ENCODE peak calls at places on chromosome 4, in four cellular contexts. M is tibial nerve, G is Peyer's patch, Z is HCT116. V is an unnamed sample. For H3K9me3, the result is how much of the 10 kb centered on the place peaks cover.

GRCh38 chr4:87521757-87522374 is 7.3 kb downstream of the SPARCL1 start:
- DNase-seq in M (no peak), Z (peak), G (no peak), V (no peak)

GRCh38 chr4:105088110-105088879 is 58.4 kb upstream of the TET2 start:
- DNase-seq in Z (no peak), G (no peak), M (no peak), V (no peak)

GRCh38 chr4:147285751-147286150 is 195.1 kb upstream of the EDNRA start:
- DNase-seq in M (no peak), G (no peak), Z (no peak), V (no peak)

GRCh38 chr4:125620066-125620850 is 305.5 kb downstream of the FAT4 start:
- DNase-seq in G (no peak), Z (no peak), M (no peak), V (no peak)

GRCh38 chr4:168082379-168082778 is 10.0 kb upstream of the ANXA10 start:
- DNase-seq in Z (no peak), M (no peak), G (no peak), V (no peak)

GRCh38 chr4:26207631-26208030 is 113.2 kb upstream of the RBPJ start:
- DNase-seq in Z (no peak), M (no peak), G (no peak), V (no peak)

GRCh38 chr4:116862592-116862991 is 222.8 kb downstream of the TRAM1L1 start:
- DNase-seq in G (no peak), M (no peak), Z (no peak), V (no peak)

GRCh38 chr4:90174622-90175023 is 47.4 kb downstream of the CCSER1 start:
- DNase-seq in M (no peak), G (no peak), Z (peak), V (no peak)

GRCh38 chr4:123217676-123218075 is 178.9 kb upstream of the SPRY1 start:
- DNase-seq in M (no peak), Z (no peak), G (no peak), V (no peak)

GRCh38 chr4:2731907-2732314 is 24.2 kb downstream of the TNIP2 start:
- DNase-seq in M (no peak), Z (no peak), G (no peak), V (no peak)

GRCh38 chr4:1989533-1990347 is 19.0 kb downstream of the NELFA start:
- DNase-seq in Z (no peak), G (no peak), M (no peak), V (no peak)

GRCh38 chr4:156169011-156169410 is 215.3 kb upstream of the CTSO start:
- DNase-seq in G (no peak), Z (peak), M (no peak), V (no peak)

GRCh38 chr4:134695433-134695832 is 493.8 kb upstream of the PABPC4L start:
- DNase-seq in G (no peak), Z (no peak), M (no peak), V (no peak)

GRCh38 chr4:182649698-182650477 is 267.3 kb downstream of the DCTD start:
- DNase-seq in G (no peak), M (no peak), Z (no peak), V (no peak)

GRCh38 chr4:161393614-161394013 is 770.2 kb downstream of the FSTL5 start:
- DNase-seq in M (no peak), G (no peak), Z (no peak), V (no peak)

GRCh38 chr4:140049924-140050681 is 103.9 kb downstream of the MAML3 start:
- DNase-seq in G (no peak), M (no peak), Z (no peak), V (no peak)

GRCh38 chr4:123248260-123248659 is 148.3 kb upstream of the SPRY1 start:
- DNase-seq in Z (no peak), M (no peak), G (no peak), V (no peak)

GRCh38 chr4:144174401-144175067 is 34.0 kb upstream of the GYPA start:
- DNase-seq in G (no peak), Z (peak), M (no peak), V (no peak)

GRCh38 chr4:89939994-89940393 is 45.3 kb downstream of the MMRN1 start:
- DNase-seq in G (no peak), Z (no peak), M (no peak), V (no peak)

GRCh38 chr4:107183155-107183774 is 147.2 kb upstream of the DKK2 start:
- DNase-seq in Z (peak), M (no peak), G (no peak), V (no peak)

GRCh38 chr4:10204401-10205058 is 87.9 kb upstream of the WDR1 start:
- DNase-seq in G (no peak), Z (no peak), M (no peak), V (no peak)

GRCh38 chr4:83112678-83113428 is 1.7 kb downstream of the PLAC8 start:
- DNase-seq in Z (no peak), M (no peak), G (no peak), V (no peak)

GRCh38 chr4:168769416-168769815 is 240.6 kb downstream of the CBR4 start:
- DNase-seq in G (no peak), Z (no peak), M (no peak), V (no peak)

GRCh38 chr4:160283081-160283480 is 1180.2 kb downstream of the RAPGEF2 start:
- DNase-seq in M (no peak), G (no peak), Z (no peak), V (no peak)

GRCh38 chr4:55736605-55737183 is 82.9 kb upstream of the EXOC1L start:
- DNase-seq in Z (peak), G (no peak), M (no peak), V (no peak)

GRCh38 chr4:138398297-138398696 is 156.1 kb upstream of the SLC7A11 start:
- DNase-seq in M (no peak), G (no peak), Z (no peak), V (no peak)

GRCh38 chr4:110850461-110851447 is 227.9 kb upstream of the PITX2 start:
- DNase-seq in G (no peak), M (no peak), Z (no peak), V (no peak)

GRCh38 chr4:26748805-26749204 is 111.8 kb upstream of the STIM2 start:
- DNase-seq in Z (no peak), M (no peak), G (no peak), V (no peak)

GRCh38 chr4:4308800-4309441 is 18.9 kb downstream of the ZBTB49 start:
- DNase-seq in G (no peak), M (no peak), Z (no peak), V (no peak)

GRCh38 chr4:139763668-139764067 is 98.0 kb downstream of the MGST2 start:
- DNase-seq in M (no peak), G (no peak), Z (no peak), V (no peak)

GRCh38 chr4:147975902-147976301 is 244.0 kb downstream of the ARHGAP10 start:
- DNase-seq in M (no peak), G (no peak), Z (no peak), V (no peak)

GRCh38 chr4:54165438-54165837 is 63.7 kb upstream of the PDGFRA start:
- DNase-seq in Z (peak), M (no peak), G (no peak), V (no peak)

GRCh38 chr4:78683352-78683751 is 92.8 kb upstream of the BMP2K start:
- DNase-seq in Z (no peak), G (no peak), M (no peak), V (no peak)

GRCh38 chr4:55125763-55126541 is 557 bp upstream of the KDR start:
- DNase-seq in G (no peak), Z (no peak), M (no peak), V (no peak)

GRCh38 chr4:111602848-111603247 is 542.4 kb upstream of the FAM241A start:
- DNase-seq in Z (peak), M (no peak), G (no peak), V (no peak)

GRCh38 chr4:142367326-142368188 is 478.5 kb downstream of the INPP4B start:
- DNase-seq in M (no peak), Z (no peak), G (no peak), V (no peak)
- H3K9me3 ChIP-seq in M (under half), Z (under half), G (under half), V (under half)

GRCh38 chr4:154611833-154612232 is 623 bp downstream of the FGG start:
- DNase-seq in M (no peak), G (no peak), Z (no peak), V (no peak)
- H3K4me3 ChIP-seq in M (no peak), G (no peak), Z (no peak), V (no peak)

GRCh38 chr4:170007113-170007512 is 19.1 kb downstream of the MFAP3L start:
- DNase-seq in G (no peak), M (no peak), Z (no peak), V (no peak)
- TF ChIP-seq POLR2A in G (no peak), M (no peak), Z (no peak), V (no peak)

DNA sequence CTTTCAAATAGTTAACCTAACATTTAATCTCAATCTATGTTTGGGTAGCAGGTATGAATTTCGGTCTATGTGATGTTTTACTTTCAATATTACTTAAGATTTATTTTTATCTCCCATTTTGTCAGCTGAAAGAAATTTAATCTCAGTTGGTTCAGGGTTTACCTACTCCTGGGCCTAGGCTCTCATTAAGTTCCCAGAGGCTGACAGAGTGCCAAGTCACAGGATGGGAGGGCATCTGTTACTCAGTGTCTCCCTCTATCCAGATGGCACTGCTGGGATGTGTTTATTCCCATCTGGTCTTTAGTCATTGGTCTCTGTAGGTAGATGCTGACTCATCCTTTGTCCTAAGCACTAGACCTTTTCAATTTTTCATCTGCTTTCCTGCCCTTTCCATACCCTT is 129.4 kb upstream of the ARSJ start:
- DNase-seq in Z (peak), G (no peak), M (no peak), V (no peak)
- H3K9me3 ChIP-seq in Z (under half), G (under half), M (under half), V (under half)